ENCODE peak calls at places on chromosomes 6 and 20, in nine cellular contexts. W, K, H, T, S, Q, C, R and D are unnamed samples.

GRCh38 chr6:36760685-36761435 is 63.2 kb downstream of the RAB44 start:
- DNase-seq in W (no peak), K (no peak), H (no peak), T (no peak), S (no peak), Q (no peak), C (peak), R (no peak), D (no peak)

GRCh38 chr6:101113468-101114260 is 232.5 kb upstream of the ASCC3 start:
- DNase-seq in W (no peak), K (no peak), H (no peak), T (no peak), S (no peak), Q (no peak), C (no peak), R (no peak), D (no peak)

GRCh38 chr6:47103931-47104330 is 61.8 kb upstream of the ADGRF1 start:
- DNase-seq in W (no peak), K (no peak), H (no peak), T (no peak), S (peak), Q (no peak), C (no peak), R (no peak), D (no peak)

GRCh38 chr6:157569543-157569942 is 188.6 kb downstream of the ZDHHC14 start:
- DNase-seq in W (no peak), K (no peak), H (no peak), T (no peak), S (no peak), Q (no peak), C (no peak), R (no peak), D (no peak)

GRCh38 chr20:15379897-15380296 is 1042.5 kb upstream of the FLRT3 start:
- DNase-seq in W (no peak), K (no peak), H (no peak), T (no peak), S (peak), Q (no peak), C (no peak), R (no peak), D (no peak)

GRCh38 chr6:149985506-149985937 is 21.8 kb downstream of the ULBP1 start:
- DNase-seq in W (no peak), K (no peak), H (no peak), T (no peak), S (no peak), Q (no peak), C (no peak), R (no peak), D (no peak)

GRCh38 chr20:59646487-59646886 is 42.1 kb downstream of the PHACTR3 start:
- DNase-seq in W (no peak), K (no peak), H (no peak), T (no peak), S (no peak), Q (no peak), C (no peak), R (peak), D (no peak)

GRCh38 chr6:45527210-45527609 is 149.5 kb upstream of the SUPT3H start:
- DNase-seq in W (no peak), K (no peak), H (no peak), T (no peak), S (no peak), Q (no peak), C (no peak), R (no peak), D (no peak)

GRCh38 chr20:53574259-53574789 is 19.3 kb downstream of the ZNF217 start:
- DNase-seq in W (no peak), K (no peak), H (no peak), T (peak), S (no peak), Q (no peak), C (no peak), R (no peak), D (no peak)

GRCh38 chr6:101543796-101544195 is 150.3 kb downstream of the GRIK2 start:
- DNase-seq in W (no peak), K (no peak), H (no peak), T (no peak), S (no peak), Q (no peak), C (no peak), R (no peak), D (no peak)

GRCh38 chr20:16953858-16954257 is 205.7 kb downstream of the OTOR start:
- DNase-seq in W (no peak), K (no peak), H (no peak), T (no peak), S (no peak), Q (no peak), C (no peak), R (no peak), D (no peak)

GRCh38 chr6:88760091-88760490 is 203.3 kb downstream of the RNGTT start:
- DNase-seq in W (no peak), K (no peak), H (no peak), T (no peak), S (no peak), Q (no peak), C (no peak), R (no peak), D (no peak)

GRCh38 chr20:44211177-44212039 is 837 bp upstream of the OSER1 start:
- DNase-seq in W (no peak), K (no peak), H (no peak), T (no peak), S (peak), Q (no peak), C (no peak), R (no peak), D (no peak)

GRCh38 chr6:57262491-57262890 is 40.4 kb upstream of the RAB23 start:
- DNase-seq in W (no peak), K (no peak), H (no peak), T (no peak), S (no peak), Q (no peak), C (peak), R (peak), D (no peak)

GRCh38 chr20:10558635-10559187 is 115.1 kb downstream of the JAG1 start:
- DNase-seq in W (peak), K (peak), H (peak), T (no peak), S (peak), Q (no peak), C (no peak), R (no peak), D (peak)

GRCh38 chr6:35385457-35386202 is 43.3 kb downstream of the PPARD start:
- DNase-seq in W (no peak), K (no peak), H (no peak), T (no peak), S (no peak), Q (no peak), C (no peak), R (no peak), D (no peak)

GRCh38 chr20:9442858-9443257 is 71.5 kb upstream of the LAMP5 start:
- DNase-seq in W (no peak), K (no peak), H (no peak), T (no peak), S (no peak), Q (no peak), C (no peak), R (no peak), D (peak)

GRCh38 chr6:133817460-133818047 is 71.4 kb upstream of the TCF21 start:
- DNase-seq in W (peak), K (no peak), H (no peak), T (peak), S (no peak), Q (peak), C (no peak), R (no peak), D (no peak)

GRCh38 chr6:150747155-150747554 is 118.3 kb upstream of the MTHFD1L start:
- DNase-seq in W (no peak), K (no peak), H (no peak), T (no peak), S (no peak), Q (no peak), C (no peak), R (no peak), D (no peak)

GRCh38 chr6:53246924-53247323 is 98.3 kb upstream of the GCM1 start:
- DNase-seq in W (no peak), K (no peak), H (no peak), T (no peak), S (no peak), Q (no peak), C (no peak), R (no peak), D (no peak)

GRCh38 chr6:44355640-44356039 is 13.2 kb downstream of the SPATS1 start:
- DNase-seq in W (no peak), K (no peak), H (no peak), T (peak), S (no peak), Q (no peak), C (no peak), R (no peak), D (no peak)

GRCh38 chr6:66825539-66825938 is 1118.5 kb upstream of the EYS start:
- DNase-seq in W (no peak), K (no peak), H (no peak), T (no peak), S (no peak), Q (no peak), C (no peak), R (no peak), D (no peak)

GRCh38 chr6:20639161-20639560 is 104.9 kb downstream of the CDKAL1 start:
- DNase-seq in W (no peak), K (no peak), H (no peak), T (no peak), S (no peak), Q (no peak), C (no peak), R (no peak), D (no peak)

GRCh38 chr6:79170431-79170830 is 64.1 kb downstream of the HMGN3 start:
- DNase-seq in W (no peak), K (no peak), H (no peak), T (no peak), S (no peak), Q (no peak), C (no peak), R (no peak), D (no peak)